ENCODE peak calls at places on chromosomes 5 and 9, in seven cellular contexts. A is lower leg skin, C is IMR-90, X is adrenal gland, S is K562, D is stomach, H is suprapubic skin. P is an unnamed sample.

GRCh38 chr5:13976867-13977479 is 32.5 kb upstream of the DNAH5 start:
- DNase-seq in A (no peak), C (peak; percentile 70), X (no peak), S (peak; percentile 27), D (no peak), H (no peak), P (no peak)

GRCh38 chr9:38119570-38119969 is 50.5 kb upstream of the SHB start:
- DNase-seq in A (no peak), C (no peak), X (no peak), S (no peak), D (no peak), H (no peak), P (no peak)

GRCh38 chr5:143707797-143708196 is 104.2 kb upstream of the HMHB1 start:
- DNase-seq in A (no peak), C (no peak), X (no peak), S (no peak), D (no peak), H (no peak), P (no peak)

GRCh38 chr9:107536462-107536861 is 46.9 kb upstream of the KLF4 start:
- DNase-seq in A (no peak), C (no peak), X (no peak), S (no peak), D (no peak), H (no peak), P (no peak)

GRCh38 chr9:69771775-69772418 is 12.1 kb upstream of the PTAR1 start:
- DNase-seq in A (no peak), C (peak; percentile 90), X (no peak), S (no peak), D (no peak), H (no peak), P (no peak)

GRCh38 chr5:145776886-145777285 is 58.3 kb downstream of the PRELID2 start:
- DNase-seq in A (no peak), C (peak; percentile 62), X (no peak), S (no peak), D (no peak), H (no peak), P (no peak)

GRCh38 chr5:7271728-7272127 is 124.2 kb upstream of the ADCY2 start:
- DNase-seq in A (no peak), C (no peak), X (no peak), S (no peak), D (no peak), H (no peak), P (no peak)

GRCh38 chr9:88757406-88758010 is 222.5 kb downstream of the NXNL2 start:
- DNase-seq in A (no peak), C (peak; percentile 22), X (no peak), S (no peak), D (no peak), H (peak; percentile 32), P (no peak)

GRCh38 chr5:158928405-158928804 is 171.3 kb downstream of the EBF1 start:
- DNase-seq in A (no peak), C (no peak), X (no peak), S (no peak), D (no peak), H (no peak), P (no peak)

GRCh38 chr5:145975361-145976066 is 39.1 kb downstream of the SH3RF2 start:
- DNase-seq in A (no peak), C (peak; percentile 89), X (no peak), S (no peak), D (peak; percentile 37), H (no peak), P (peak; percentile 43)

GRCh38 chr9:95104088-95104960 is 213.2 kb downstream of the FANCC start:
- DNase-seq in A (no peak), C (no peak), X (no peak), S (no peak), D (no peak), H (no peak), P (no peak)

GRCh38 chr5:110785356-110785755 is 46.5 kb downstream of the SLC25A46 start:
- DNase-seq in A (no peak), C (peak; percentile 60), X (no peak), S (no peak), D (no peak), H (no peak), P (no peak)

GRCh38 chr9:21801683-21802417 is 586 bp upstream of the MTAP start:
- DNase-seq in A (peak; percentile 73), C (peak; percentile 85), X (peak; percentile 67), S (no peak), D (peak; percentile 75), H (peak; percentile 91), P (peak; percentile 60)

GRCh38 chr9:131227112-131228058 is 48.9 kb downstream of the FAM78A start:
- DNase-seq in A (no peak), C (peak; percentile 37), X (peak; percentile 58), S (no peak), D (peak; percentile 44), H (no peak), P (no peak)

GRCh38 chr9:85009251-85009650 is 339.7 kb downstream of the NTRK2 start:
- DNase-seq in A (no peak), C (no peak), X (no peak), S (no peak), D (no peak), H (no peak), P (no peak)

GRCh38 chr5:76483433-76483832 is 80.3 kb downstream of the IQGAP2 start:
- DNase-seq in A (no peak), C (no peak), X (no peak), S (no peak), D (no peak), H (no peak), P (no peak)

GRCh38 chr5:136210259-136210658 is 17.3 kb upstream of the SMIM32 start:
- DNase-seq in A (no peak), C (no peak), X (no peak), S (no peak), D (no peak), H (no peak), P (no peak)

GRCh38 chr9:104682642-104683041 is 11.7 kb upstream of the OR13D1 start:
- DNase-seq in A (no peak), C (peak; percentile 51), X (no peak), S (peak; percentile 19), D (no peak), H (no peak), P (no peak)

GRCh38 chr9:35812025-35812602 is at the start of gene SPAG8:
- DNase-seq in A (peak; percentile 93), C (peak; percentile 96), X (peak; percentile 87), S (peak; percentile 81), D (peak; percentile 94), H (peak; percentile 96), P (peak; percentile 95)
- TF ChIP-seq POLR2A in A (no peak), C (no peak), X (no peak), S (no peak), D (no peak), H (no peak), P (no peak)

GRCh38 chr5:124652892-124653441 is 93.5 kb downstream of the ZNF608 start:
- DNase-seq in A (no peak), C (no peak), X (no peak), S (no peak), D (no peak), H (no peak), P (no peak)

GRCh38 chr5:124649548-124650501 is 96.6 kb downstream of the ZNF608 start:
- DNase-seq in A (peak; percentile 68), C (peak; percentile 93), X (peak; percentile 56), S (peak; percentile 46), D (peak; percentile 77), H (no peak), P (no peak)

GRCh38 chr5:124650960-124651662 is 95.3 kb downstream of the ZNF608 start:
- DNase-seq in A (no peak), C (peak; percentile 84), X (no peak), S (no peak), D (no peak), H (no peak), P (no peak)

GRCh38 chr5:124652514-124652819 is 94.0 kb downstream of the ZNF608 start:
- DNase-seq in A (no peak), C (no peak), X (no peak), S (no peak), D (no peak), H (no peak), P (no peak)

GRCh38 chr5:124651663-124652513 is 94.6 kb downstream of the ZNF608 start:
- DNase-seq in A (peak; percentile 59), C (no peak), X (peak; percentile 80), S (peak; percentile 94), D (peak; percentile 82), H (peak; percentile 86), P (peak; percentile 73)
- TF ChIP-seq POLR2A in A (no peak), C (peak; percentile 50), X (peak; percentile 54), S (peak; percentile 81), D (no peak), H (no peak), P (peak; percentile 55)

GRCh38 chr9:133333011-133333410 is 3.0 kb downstream of the SURF6 start:
- DNase-seq in A (no peak), C (no peak), X (peak; percentile 15), S (no peak), D (no peak), H (peak; percentile 32), P (no peak)

GRCh38 chr9:133339641-133340040 is 3.7 kb upstream of the SURF6 start:
- DNase-seq in A (no peak), C (no peak), X (peak; percentile 64), S (no peak), D (no peak), H (no peak), P (no peak)

GRCh38 chr9:133333566-133333965 is 2.4 kb downstream of the SURF6 start:
- DNase-seq in A (no peak), C (no peak), X (peak; percentile 16), S (no peak), D (no peak), H (no peak), P (no peak)

GRCh38 chr9:133334161-133334560 is 1.8 kb downstream of the SURF6 start:
- DNase-seq in A (no peak), C (no peak), X (peak; percentile 20), S (no peak), D (peak; percentile 42), H (no peak), P (peak; percentile 8)

DNA sequence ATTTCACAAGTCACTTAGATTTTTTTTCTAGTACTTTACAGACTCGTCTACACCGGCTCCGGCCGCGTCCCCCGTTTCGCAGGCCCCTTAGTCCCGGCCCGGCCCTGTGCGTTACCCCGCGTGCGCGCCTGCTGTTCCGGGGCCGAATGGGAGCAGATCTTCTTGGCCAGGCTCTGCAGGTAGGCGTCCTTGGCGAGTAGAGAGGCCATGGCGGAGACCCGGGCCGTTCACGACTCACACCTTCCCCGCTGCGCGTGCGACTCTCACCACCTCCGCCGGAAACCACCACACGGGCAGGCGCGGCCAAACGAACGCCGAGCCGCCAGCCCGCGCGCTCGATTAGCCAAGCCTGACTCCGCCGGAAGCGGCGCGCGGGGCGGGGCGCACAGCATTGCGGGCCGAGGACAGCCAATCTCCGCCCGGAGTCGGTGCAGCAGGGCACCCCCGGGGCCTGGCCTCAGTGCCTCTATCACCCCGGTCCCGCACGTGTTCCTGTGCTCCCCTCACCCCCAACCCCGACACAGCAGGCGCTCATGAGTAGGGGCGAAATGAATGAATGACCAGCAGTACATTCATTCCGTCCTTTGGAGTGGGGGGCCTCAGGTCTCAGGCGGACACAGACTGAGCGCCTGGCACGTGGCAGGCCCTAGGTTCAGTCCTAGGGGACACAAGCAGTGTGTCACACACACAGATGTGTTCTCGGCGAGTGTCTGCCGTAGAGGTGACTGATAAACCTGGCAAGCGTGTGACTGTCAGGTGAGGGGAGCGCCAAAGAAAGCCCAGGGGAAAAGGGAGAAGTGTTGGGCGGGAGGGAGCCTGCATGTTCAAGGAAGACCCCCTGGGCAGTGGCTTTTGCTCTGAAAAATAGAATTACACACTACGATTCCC is at the start of gene SURF6:
- DNase-seq in A (peak; percentile 85), C (peak; percentile 81), X (peak; percentile 91), S (peak; percentile 93), D (peak; percentile 93), H (peak; percentile 92), P (peak; percentile 88)
- TF ChIP-seq POLR2A in A (no peak), C (peak; percentile 38), X (peak; percentile 34), S (peak; percentile 90), D (no peak), H (peak; percentile 8), P (peak; percentile 70)

GRCh38 chr5:59104400-59105117 is 521.7 kb downstream of the RAB3C start:
- DNase-seq in A (no peak), C (no peak), X (no peak), S (no peak), D (no peak), H (no peak), P (no peak)
- TF ChIP-seq POLR2A in A (no peak), C (no peak), X (no peak), S (no peak), D (no peak), H (no peak), P (no peak)